ENCODE peak calls at places on chromosome 15, in seven cellular contexts. U is hepatocyte, E is MM.1S, P is SK-N-SH, L is GM23248, N is GM23338, F is HCT116. T is an unnamed sample.
A peak's percentile ranks its signal among the peaks of the same experiment; 100 is the strongest.

GRCh38 chr15:31332020-31332680 is 5.5 kb downstream of the KLF13 start:
- DNase-seq in U (no peak), E (no peak), P (peak; percentile 71), L (no peak), N (no peak), F (no peak), T (no peak)

GRCh38 chr15:91625506-91625905 is 228.0 kb upstream of the SLCO3A1 start:
- DNase-seq in U (no peak), E (no peak), P (no peak), L (no peak), N (no peak), F (no peak), T (no peak)

GRCh38 chr15:56813995-56814394 is 80.7 kb upstream of the ZNF280D start:
- DNase-seq in U (no peak), E (no peak), P (no peak), L (peak; percentile 74), N (no peak), F (no peak), T (no peak)

GRCh38 chr15:75347222-75348033 is 589 bp downstream of the NEIL1 start:
- DNase-seq in U (peak; percentile 75), E (peak; percentile 56), P (peak; percentile 87), L (peak; percentile 60), N (peak; percentile 85), F (peak; percentile 16), T (peak; percentile 96)

GRCh38 chr15:101187820-101188516 is 63.9 kb downstream of the CHSY1 start:
- DNase-seq in U (peak; percentile 53), E (no peak), P (no peak), L (no peak), N (no peak), F (no peak), T (no peak)

GRCh38 chr15:68608206-68608843 is 29.5 kb downstream of the CORO2B start:
- DNase-seq in U (peak; percentile 50), E (no peak), P (no peak), L (no peak), N (peak; percentile 62), F (no peak), T (no peak)

GRCh38 chr15:89799011-89799924 is 15.4 kb downstream of the ANPEP start:
- DNase-seq in U (no peak), E (no peak), P (peak; percentile 17), L (no peak), N (no peak), F (no peak), T (no peak)

GRCh38 chr15:93523490-93523889 is 434.5 kb upstream of the RGMA start:
- DNase-seq in U (no peak), E (no peak), P (no peak), L (peak; percentile 65), N (no peak), F (no peak), T (no peak)

GRCh38 chr15:58396181-58396580 is 35.6 kb upstream of the LIPC start:
- DNase-seq in U (peak; percentile 71), E (no peak), P (no peak), L (peak; percentile 98), N (no peak), F (no peak), T (no peak)

GRCh38 chr15:23472033-23472432 is 25.0 kb upstream of the GOLGA6L2 start:
- DNase-seq in U (no peak), E (no peak), P (no peak), L (no peak), N (no peak), F (no peak), T (no peak)

GRCh38 chr15:68584704-68585573 is 6.1 kb downstream of the CORO2B start:
- DNase-seq in U (no peak), E (no peak), P (no peak), L (no peak), N (no peak), F (no peak), T (no peak)

GRCh38 chr15:59550520-59550919 is 61.1 kb upstream of the GCNT3 start:
- DNase-seq in U (no peak), E (no peak), P (no peak), L (no peak), N (no peak), F (no peak), T (no peak)

GRCh38 chr15:45522179-45522930 is at the start of gene SLC30A4:
- DNase-seq in U (peak; percentile 78), E (peak; percentile 69), P (peak; percentile 94), L (peak; percentile 77), N (peak; percentile 62), F (no peak), T (peak; percentile 57)

GRCh38 chr15:22933641-22934061 is 46.5 kb downstream of the CYFIP1 start:
- DNase-seq in U (no peak), E (no peak), P (no peak), L (peak; percentile 16), N (no peak), F (no peak), T (peak; percentile 80)

GRCh38 chr15:27627623-27628022 is 471.5 kb downstream of the OCA2 start:
- DNase-seq in U (no peak), E (no peak), P (no peak), L (peak; percentile 2), N (no peak), F (no peak), T (no peak)

GRCh38 chr15:28913171-28913765 is 27.5 kb downstream of the APBA2 start:
- DNase-seq in U (no peak), E (no peak), P (peak; percentile 58), L (no peak), N (peak; percentile 51), F (no peak), T (no peak)

GRCh38 chr15:36954486-36954885 is 145.9 kb downstream of the MEIS2 start:
- DNase-seq in U (no peak), E (no peak), P (no peak), L (peak; percentile 36), N (no peak), F (no peak), T (no peak)

DNA sequence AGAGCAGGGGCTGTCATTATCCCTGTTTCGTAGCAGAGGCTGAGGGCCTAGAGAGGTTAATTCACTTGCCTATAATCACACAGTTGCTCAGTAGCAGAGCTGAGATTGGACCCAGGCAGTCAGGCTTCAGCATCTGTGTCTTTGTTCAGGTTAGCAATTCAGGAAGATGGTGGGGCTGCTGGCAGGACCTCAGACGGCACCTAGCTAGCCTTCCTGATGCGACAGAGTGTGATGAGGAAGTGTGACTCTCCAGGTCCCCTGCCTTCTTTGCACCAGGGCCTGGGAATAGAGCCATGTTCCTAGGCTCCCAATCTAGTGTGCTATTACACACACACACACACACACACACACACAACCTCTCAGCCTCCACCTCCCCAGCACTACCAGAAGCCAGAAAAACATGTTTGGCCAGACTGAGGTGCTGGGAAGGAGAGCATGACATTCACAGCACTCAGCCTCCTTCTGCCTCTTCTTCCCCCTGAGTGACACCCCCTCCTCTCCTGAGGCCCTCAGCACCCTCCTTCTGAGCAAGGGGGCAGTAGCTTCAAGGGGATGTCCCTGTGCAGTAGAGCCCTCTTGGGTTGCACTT is 88.9 kb downstream of the TLE3 start:
- DNase-seq in U (no peak), E (no peak), P (no peak), L (no peak), N (no peak), F (no peak), T (peak; percentile 37)
- H3K9me2 ChIP-seq in U (no peaks in the 10 kb centered on the region), E (no peaks in the 10 kb centered on the region), P (no peaks in the 10 kb centered on the region), L (no peaks in the 10 kb centered on the region), N (no peaks in the 10 kb centered on the region), F (no peaks in the 10 kb centered on the region), T (no peaks in the 10 kb centered on the region)

GRCh38 chr15:99568548-99569352 is 3.0 kb downstream of the MEF2A start:
- DNase-seq in U (no peak), E (no peak), P (no peak), L (peak; percentile 76), N (peak; percentile 43), F (no peak), T (no peak)
- TF ChIP-seq EZH2phosphoT487 in U (no peak), E (no peak), P (no peak), L (no peak), N (no peak), F (no peak), T (no peak)

GRCh38 chr15:96264801-96265515 is 65.5 kb upstream of the NR2F2 start:
- DNase-seq in U (peak; percentile 46), E (no peak), P (no peak), L (peak; percentile 53), N (no peak), F (peak; percentile 74), T (no peak)

GRCh38 chr15:96262097-96262496 is 68.4 kb upstream of the NR2F2 start:
- DNase-seq in U (no peak), E (no peak), P (no peak), L (no peak), N (no peak), F (no peak), T (no peak)

GRCh38 chr15:96262497-96263268 is 67.8 kb upstream of the NR2F2 start:
- DNase-seq in U (no peak), E (no peak), P (no peak), L (no peak), N (no peak), F (no peak), T (no peak)

GRCh38 chr15:96261575-96262034 is 68.9 kb upstream of the NR2F2 start:
- DNase-seq in U (peak; percentile 48), E (no peak), P (no peak), L (no peak), N (no peak), F (no peak), T (no peak)

DNA sequence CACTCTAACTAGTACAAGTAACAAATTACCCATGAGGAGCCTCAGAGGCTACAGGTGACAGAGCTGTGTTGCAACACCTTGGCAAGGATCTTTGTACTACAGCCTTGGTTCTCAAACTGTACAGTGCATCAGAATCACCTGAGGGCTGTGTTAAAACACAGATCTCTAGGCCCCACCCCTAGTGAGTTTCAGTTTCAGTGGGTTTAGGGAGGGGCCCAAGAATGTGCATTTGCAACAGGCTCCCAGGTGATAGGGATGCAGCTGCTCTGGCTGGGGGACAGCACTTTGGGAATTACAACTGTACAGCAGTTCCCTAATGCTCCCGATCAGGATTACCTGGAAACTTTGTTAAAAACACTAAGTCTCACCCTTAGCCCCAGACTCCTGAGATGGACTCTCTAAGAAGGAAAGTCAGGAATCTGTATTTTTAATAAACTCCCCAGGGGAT is 66.1 kb upstream of the NR2F2 start:
- DNase-seq in U (peak; percentile 83), E (peak; percentile 33), P (no peak), L (no peak), N (no peak), F (peak; percentile 65), T (no peak)
- H3K4me2 ChIP-seq in U (peak overlapping the region; percentile 62), E (no peak overlapping the region), P (no peak overlapping the region), L (no peak overlapping the region), N (no peak overlapping the region), F (peak overlapping the region; percentile 71), T (no peak overlapping the region)

GRCh38 chr15:70477750-70478250 is 285.6 kb downstream of the UACA start:
- DNase-seq in U (no peak), E (no peak), P (no peak), L (no peak), N (no peak), F (no peak), T (no peak)

GRCh38 chr15:70479056-70479455 is 284.3 kb downstream of the UACA start:
- DNase-seq in U (no peak), E (no peak), P (no peak), L (no peak), N (no peak), F (no peak), T (no peak)

GRCh38 chr15:70480196-70480856 is 283.0 kb downstream of the UACA start:
- DNase-seq in U (no peak), E (peak; percentile 23), P (no peak), L (no peak), N (no peak), F (no peak), T (no peak)

GRCh38 chr15:70478251-70478990 is 284.9 kb downstream of the UACA start:
- DNase-seq in U (no peak), E (peak; percentile 94), P (peak; percentile 75), L (no peak), N (no peak), F (no peak), T (peak; percentile 70)

GRCh38 chr15:70479785-70480184 is 283.6 kb downstream of the UACA start:
- DNase-seq in U (no peak), E (no peak), P (no peak), L (no peak), N (no peak), F (no peak), T (no peak)
- H3K9me2 ChIP-seq in U (no peaks in the 10 kb centered on the region), E (no peaks in the 10 kb centered on the region), P (no peaks in the 10 kb centered on the region), L (no peaks in the 10 kb centered on the region), N (no peaks in the 10 kb centered on the region), F (no peaks in the 10 kb centered on the region), T (no peaks in the 10 kb centered on the region)